ENCODE peak calls at places on chromosomes 3 and 15, in nine cellular contexts. C is A172; G is ELF-1; Y is MCF 10A; H is LoVo; S is NCI-H748 treated with DMSO at 0.1 percent for 48 hours; B is activated CD4-positive, alpha-beta T cell treated with anti-CD3 and anti-CD28 coated beads for 48 hours; F is NCI-H460; N is HFFc6. E is an unnamed sample.

GRCh38 chr3:634511-634910 is 437.9 kb downstream of the CHL1 start:
- DNase-seq in C (no peak), G (no peak), S (no peak), H (no peak), F (no peak), Y (no peak), N (no peak), B (no peak), E (no peak)

GRCh38 chr15:75640483-75641175 is 605 bp upstream of the IMP3 start:
- DNase-seq in B (peak; percentile 66), G (no peak), H (peak; percentile 64), C (peak; percentile 50), Y (peak; percentile 70), N (no peak), F (peak; percentile 48), S (peak; percentile 66), E (peak; percentile 73)

GRCh38 chr15:67746022-67746421 is 79.3 kb upstream of the SKOR1 start:
- DNase-seq in H (no peak), S (no peak), C (no peak), N (no peak), G (no peak), B (no peak), Y (peak; percentile 72), F (no peak), E (no peak)

GRCh38 chr3:73412020-73412419 is 212.7 kb downstream of the PDZRN3 start:
- DNase-seq in Y (no peak), F (no peak), S (no peak), G (no peak), B (no peak), H (no peak), C (no peak), N (no peak), E (no peak)

GRCh38 chr3:48403533-48404439 is 26.1 kb downstream of the PLXNB1 start:
- DNase-seq in Y (no peak), N (no peak), G (no peak), C (no peak), H (no peak), F (no peak), B (peak; percentile 1), S (no peak), E (no peak)

GRCh38 chr3:50299929-50300680 is 900 bp upstream of the HYAL3 start:
- DNase-seq in H (no peak), C (no peak), S (no peak), G (no peak), Y (no peak), N (peak; percentile 28), B (no peak), F (peak; percentile 52), E (no peak)

GRCh38 chr3:136251511-136251910 is 1.4 kb downstream of the PCCB start:
- DNase-seq in S (no peak), B (no peak), H (no peak), F (no peak), Y (peak; percentile 62), N (no peak), C (no peak), G (peak; percentile 17), E (no peak)

GRCh38 chr3:54547051-54547450 is 380.8 kb downstream of the LRTM1 start:
- DNase-seq in F (no peak), B (no peak), N (no peak), H (no peak), Y (no peak), G (no peak), S (no peak), C (no peak), E (no peak)

GRCh38 chr3:89059201-89059600 is 48.2 kb upstream of the EPHA3 start:
- DNase-seq in G (no peak), C (no peak), S (no peak), N (no peak), H (no peak), B (no peak), Y (peak; percentile 44), F (no peak), E (no peak)

GRCh38 chr3:44318929-44319328 is 19.6 kb upstream of the TCAIM start:
- DNase-seq in H (no peak), B (no peak), S (peak; percentile 4), G (peak; percentile 47), F (no peak), C (no peak), N (no peak), Y (no peak), E (no peak)

GRCh38 chr15:37056168-37056893 is 44.0 kb downstream of the MEIS2 start:
- DNase-seq in F (peak; percentile 7), G (peak; percentile 79), B (no peak), N (no peak), Y (peak; percentile 52), C (no peak), H (no peak), S (no peak), E (no peak)

GRCh38 chr3:180617049-180617448 is 15.1 kb downstream of the TTC14 start:
- DNase-seq in N (peak; percentile 17), H (no peak), Y (no peak), S (no peak), G (no peak), C (no peak), F (no peak), B (no peak), E (no peak)

GRCh38 chr15:42499888-42500609 is 4.6 kb downstream of the SNAP23 start:
- DNase-seq in C (peak; percentile 8), G (peak; percentile 6), H (no peak), S (no peak), Y (peak; percentile 23), F (no peak), B (no peak), N (no peak), E (no peak)

GRCh38 chr3:100045696-100046095 is 68.6 kb downstream of the FILIP1L start:
- DNase-seq in C (peak; percentile 84), G (peak; percentile 54), H (no peak), Y (peak; percentile 55), S (no peak), F (no peak), N (peak; percentile 76), B (no peak), E (no peak)

GRCh38 chr3:186452517-186452916 is 90.5 kb upstream of the DGKG start:
- DNase-seq in Y (peak; percentile 79), C (peak; percentile 95), G (no peak), B (no peak), F (no peak), H (peak; percentile 89), N (peak; percentile 86), S (no peak), E (peak; percentile 82)

GRCh38 chr15:66115568-66116206 is 137.9 kb downstream of the MEGF11 start:
- DNase-seq in H (peak; percentile 14), S (no peak), C (no peak), F (no peak), G (no peak), N (no peak), Y (no peak), B (no peak), E (peak; percentile 66)

GRCh38 chr3:183883291-183884096 is 1.2 kb downstream of the PARL start:
- DNase-seq in C (no peak), G (no peak), B (no peak), S (no peak), F (no peak), N (no peak), Y (peak; percentile 4), H (no peak), E (no peak)

GRCh38 chr3:40875581-40875980 is 323.7 kb upstream of the CTNNB1 start:
- DNase-seq in S (no peak), G (no peak), F (no peak), C (no peak), H (no peak), B (no peak), Y (no peak), N (no peak), E (no peak)

GRCh38 chr15:87816811-87817210 is 439.7 kb downstream of the NTRK3 start:
- DNase-seq in F (no peak), G (no peak), H (no peak), S (no peak), N (peak; percentile 92), Y (peak; percentile 65), C (peak; percentile 97), B (no peak), E (no peak)

GRCh38 chr3:155704041-155704440 is 40.8 kb downstream of the PLCH1 start:
- DNase-seq in S (no peak), C (no peak), N (no peak), G (no peak), Y (no peak), H (no peak), F (no peak), B (no peak), E (no peak)

GRCh38 chr15:84982301-84982920 is 755 bp downstream of the PDE8A start:
- DNase-seq in F (no peak), Y (peak; percentile 33), G (peak; percentile 65), S (no peak), N (no peak), H (peak; percentile 27), C (no peak), B (peak; percentile 69), E (no peak)

GRCh38 chr3:150317469-150317868 is 90.6 kb upstream of the TSC22D2 start:
- DNase-seq in H (no peak), G (no peak), F (no peak), B (no peak), Y (peak; percentile 22), C (no peak), N (no peak), S (no peak), E (no peak)

GRCh38 chr3:13595485-13595884 is 46.6 kb downstream of the FBLN2 start:
- DNase-seq in Y (no peak), B (no peak), N (no peak), F (no peak), G (no peak), C (no peak), H (no peak), S (no peak), E (no peak)